ENCODE peak calls at places on chromosome 4, in six cellular contexts. S is stimulated activated naive B cell treated with anti-CD40 and anti-IgM and Interleukin-4, amounts not matched to agents 10 μg/mL and 1 μg/mL and 100 μg/mL, for 72 hours; F is GM23338; X is tibial artery; Y is AG08395; T is fibroblast of mammary gland. P is an unnamed sample.
A peak's percentile ranks its signal among the peaks of the same experiment; 100 is the strongest.

GRCh38 chr4:86558799-86559198 is 35.3 kb upstream of the PTPN13 start:
- DNase-seq in F (no peak), X (no peak), Y (no peak), T (peak; percentile 28), S (no peak), P (no peak)

GRCh38 chr4:65999518-65999871 is 329.2 kb upstream of the EPHA5 start:
- DNase-seq in X (no peak), Y (no peak), S (no peak), F (no peak), T (no peak), P (no peak)

GRCh38 chr4:83334425-83335241 is at the start of gene HPSE:
- DNase-seq in S (peak; percentile 15), T (peak; percentile 62), F (peak; percentile 93), X (peak; percentile 89), Y (peak; percentile 60), P (peak; percentile 41)

GRCh38 chr4:168498259-168498658 is 1.4 kb downstream of the PALLD start:
- DNase-seq in T (peak; percentile 53), Y (no peak), X (no peak), F (no peak), S (no peak), P (no peak)

GRCh38 chr4:121777625-121778024 is 12.7 kb upstream of the SMIM43 start:
- DNase-seq in T (no peak), S (no peak), Y (no peak), F (no peak), X (no peak), P (no peak)

GRCh38 chr4:76194325-76194724 is 19.3 kb downstream of the SCARB2 start:
- DNase-seq in F (no peak), Y (peak; percentile 84), T (peak; percentile 96), S (no peak), X (no peak), P (no peak)

GRCh38 chr4:152778656-152779512 is 646 bp downstream of the TIGD4 start:
- DNase-seq in Y (peak; percentile 14), S (peak; percentile 13), F (peak; percentile 65), X (no peak), T (peak; percentile 8), P (no peak)

GRCh38 chr4:135718019-135718418 is 1516.4 kb upstream of the PABPC4L start:
- DNase-seq in T (no peak), Y (no peak), X (no peak), S (no peak), F (no peak), P (no peak)

GRCh38 chr4:98659741-98660507 is 1.5 kb upstream of the TSPAN5 start:
- DNase-seq in Y (peak; percentile 61), S (no peak), F (no peak), X (no peak), T (peak; percentile 52), P (no peak)

GRCh38 chr4:188778880-188779279 is 639.6 kb downstream of the TRIML1 start:
- DNase-seq in X (no peak), F (no peak), S (no peak), Y (peak; percentile 13), T (peak; percentile 51), P (no peak)